ENCODE peak calls at places on chromosomes 1 and 21, in six cellular contexts. X is colonic mucosa; G is endothelial cell of umbilical vein; V is SJSA1; Q is CD8-positive, alpha-beta memory T cell; C is tibial nerve. W is an unnamed sample. For H3K4me1, the result is how much of the 10 kb centered on the place peaks cover.

GRCh38 chr1:59947047-59947938 is 20.7 kb upstream of the CYP2J2 start:
- DNase-seq in Q (peak), V (peak), C (peak), X (peak), G (peak), W (peak)

GRCh38 chr1:114353233-114353632 is 157.8 kb downstream of the TRIM33 start:
- DNase-seq in G (peak), Q (no peak), V (no peak), X (no peak), C (no peak), W (no peak)

GRCh38 chr1:91732991-91733390 is 153.0 kb downstream of the TGFBR3 start:
- DNase-seq in C (no peak), G (no peak), V (no peak), Q (no peak), X (no peak), W (no peak)

GRCh38 chr1:182685186-182685585 is 799 bp upstream of the RGS8 start:
- DNase-seq in X (no peak), V (no peak), Q (no peak), C (no peak), G (no peak), W (no peak)

GRCh38 chr21:45831991-45832740 is 149.4 kb upstream of the COL6A1 start:
- DNase-seq in X (no peak), Q (no peak), C (no peak), G (no peak), V (no peak), W (no peak)

GRCh38 chr1:171883844-171884243 is 42.5 kb downstream of the DNM3 start:
- DNase-seq in G (no peak), V (no peak), Q (no peak), C (no peak), X (no peak), W (no peak)

GRCh38 chr1:10962483-10962882 is 50.0 kb upstream of the TARDBP start:
- DNase-seq in V (no peak), G (no peak), X (no peak), C (no peak), Q (no peak), W (no peak)

GRCh38 chr1:32335951-32336867 is at the start of gene MARCKSL1:
- DNase-seq in G (peak), Q (peak), V (peak), C (peak), X (peak), W (no peak)

GRCh38 chr1:81780705-81781454 is 19.9 kb upstream of the ADGRL2 start:
- DNase-seq in Q (no peak), G (no peak), V (no peak), C (no peak), X (no peak), W (no peak)

GRCh38 chr1:203361843-203362524 is 11.1 kb upstream of the FMOD start:
- DNase-seq in C (no peak), V (no peak), G (no peak), X (no peak), Q (no peak), W (no peak)

GRCh38 chr21:26834181-26834945 is 10.8 kb downstream of the ADAMTS1 start:
- DNase-seq in X (no peak), Q (no peak), V (peak), G (no peak), C (no peak), W (no peak)

GRCh38 chr1:19591482-19592093 is 52.5 kb upstream of the NBL1 start:
- DNase-seq in C (no peak), G (no peak), Q (no peak), V (no peak), X (no peak), W (no peak)

GRCh38 chr1:86825294-86825693 is 88.6 kb downstream of the SELENOF start:
- DNase-seq in Q (no peak), C (no peak), G (no peak), X (no peak), V (no peak), W (no peak)

GRCh38 chr1:3081171-3081683 is 12.2 kb downstream of the PRDM16 start:
- DNase-seq in G (no peak), V (no peak), C (no peak), X (no peak), Q (no peak), W (no peak)
- H3K27ac ChIP-seq in G (no peak), V (no peak), C (peak), X (no peak), Q (no peak), W (peak)

GRCh38 chr1:38221006-38221649 is 174.5 kb upstream of the POU3F1 start:
- DNase-seq in C (no peak), X (no peak), Q (no peak), G (no peak), V (peak), W (no peak)

GRCh38 chr1:38228718-38229117 is 182.1 kb upstream of the POU3F1 start:
- DNase-seq in X (no peak), Q (no peak), G (no peak), C (no peak), V (no peak), W (no peak)

GRCh38 chr1:38223391-38223790 is 176.8 kb upstream of the POU3F1 start:
- DNase-seq in X (no peak), V (no peak), Q (no peak), C (no peak), G (no peak), W (no peak)

GRCh38 chr1:38222906-38223305 is 176.3 kb upstream of the POU3F1 start:
- DNase-seq in Q (no peak), G (no peak), V (no peak), C (no peak), X (no peak), W (no peak)

GRCh38 chr1:38225745-38226144 is 179.2 kb upstream of the POU3F1 start:
- DNase-seq in V (no peak), G (no peak), Q (no peak), X (no peak), C (no peak), W (no peak)
- H3K4me1 ChIP-seq in V (under half), G (under half), Q (under half), X (under half), C (under half), W (under half)

GRCh38 chr1:156860639-156861423 is at the start of gene NTRK1:
- DNase-seq in V (no peak), Q (peak), C (no peak), G (peak), X (peak), W (no peak)
- H3K4me3 ChIP-seq in V (no peak), Q (peak), C (peak), G (peak), X (peak), W (peak)

GRCh38 chr1:6005276-6005917 is 13.2 kb upstream of the NPHP4 start:
- DNase-seq in V (no peak), X (no peak), C (no peak), G (no peak), Q (no peak), W (no peak)

GRCh38 chr1:6006882-6007281 is 14.7 kb upstream of the NPHP4 start:
- DNase-seq in G (no peak), C (no peak), X (no peak), V (no peak), Q (no peak), W (no peak)

GRCh38 chr1:6003568-6004411 is 11.6 kb upstream of the NPHP4 start:
- DNase-seq in V (no peak), C (no peak), Q (no peak), G (no peak), X (no peak), W (no peak)

GRCh38 chr1:6002714-6003501 is 10.7 kb upstream of the NPHP4 start:
- DNase-seq in Q (no peak), G (no peak), X (no peak), V (no peak), C (no peak), W (no peak)

DNA sequence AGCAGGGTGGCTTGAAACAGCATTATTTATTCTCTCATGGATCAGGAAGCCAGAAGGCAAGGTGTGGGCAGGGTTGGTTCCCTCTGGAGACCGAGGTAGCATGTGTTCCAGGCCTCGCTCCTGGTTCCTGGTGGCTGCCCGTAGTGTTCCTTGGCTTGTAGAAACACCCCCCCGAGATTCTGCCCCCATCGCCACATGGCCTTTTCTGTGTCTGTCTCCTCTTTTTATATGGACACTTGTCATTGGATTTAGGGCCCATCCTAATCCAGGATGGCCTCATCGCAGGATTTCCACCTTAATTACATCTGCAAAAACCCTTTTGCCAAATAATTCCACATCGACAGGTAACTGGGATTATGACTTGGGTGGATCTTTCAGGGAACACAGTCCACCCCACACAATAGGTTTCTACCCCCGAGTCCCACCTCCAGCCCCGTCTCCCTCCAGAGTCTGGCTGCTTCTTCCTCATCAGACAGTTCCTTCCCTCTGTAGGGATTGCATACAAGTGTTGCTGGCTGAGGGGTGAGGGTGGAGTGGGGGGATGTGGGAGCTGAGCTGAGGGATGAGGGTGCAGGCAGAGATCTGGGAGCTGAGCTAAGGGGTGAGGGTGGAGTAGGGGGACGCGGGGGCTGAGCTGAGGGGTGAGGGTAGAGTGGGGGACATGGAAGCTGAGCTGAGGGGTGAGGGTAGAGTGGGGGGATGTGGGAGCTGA is 12.3 kb upstream of the NPHP4 start:
- DNase-seq in Q (no peak), X (no peak), C (no peak), V (no peak), G (no peak), W (no peak)
- H3K27ac ChIP-seq in Q (no peak), X (no peak), C (no peak), V (no peak), G (no peak), W (no peak)

DNA sequence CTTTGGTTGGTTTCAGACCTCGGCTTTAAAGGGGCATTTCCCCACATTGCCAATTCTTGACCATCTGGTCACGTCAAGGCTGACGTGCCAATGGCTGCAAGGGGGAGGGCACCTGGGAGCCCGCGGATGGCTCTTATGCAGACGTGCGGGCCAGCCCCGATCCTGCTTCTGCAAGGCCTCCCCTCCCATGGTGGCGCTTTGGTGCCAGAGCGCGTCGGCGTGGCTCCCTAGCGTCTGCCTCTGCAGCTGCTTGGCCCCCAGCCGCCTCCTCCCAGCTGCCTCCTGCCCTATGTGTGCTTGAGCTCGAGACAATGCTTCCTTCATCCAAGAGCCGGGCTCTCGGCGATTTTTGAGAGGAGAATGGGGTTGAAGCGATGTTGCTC is 29.1 kb downstream of the SKI start:
- DNase-seq in Q (no peak), G (no peak), X (no peak), C (no peak), V (peak), W (no peak)
- H3K4me1 ChIP-seq in Q (half or more), G (under half), X (under half), C (under half), V (under half), W (under half)

GRCh38 chr1:111446967-111447892 is 1.8 kb downstream of the WDR77 start:
- DNase-seq in V (no peak), Q (no peak), X (peak), C (no peak), G (no peak), W (no peak)
- H3K4me3 ChIP-seq in V (no peak), Q (peak), X (no peak), C (no peak), G (peak), W (no peak)

GRCh38 chr1:54875000-54875399 is 12.0 kb downstream of the DHCR24 start:
- DNase-seq in Q (no peak), G (no peak), V (no peak), X (no peak), C (no peak), W (no peak)
- H3K27ac ChIP-seq in Q (no peak), G (no peak), V (no peak), X (no peak), C (no peak), W (no peak)

W was measured in ascending aorta.